ENCODE peak calls at places on chromosome 2, in ten cellular contexts. Z is CD8-positive, alpha-beta memory T cell; Q is naive thymus-derived CD8-positive, alpha-beta T cell; R is HT1080; E is NCI-H2081 treated with DMSO at 0.1 percent for 48 hours; M is K562; K is kidney tubule cell; H is T47D; N is heart left ventricle; Y is AG09319. D is an unnamed sample.

GRCh38 chr2:64750001-64750816 is 96.5 kb upstream of the SERTAD2 start:
- DNase-seq in H (peak), N (peak), K (peak), E (no peak), Z (peak), Y (no peak), R (peak), Q (peak), M (peak), D (peak)

GRCh38 chr2:65024149-65024829 is 31.9 kb upstream of the CEP68 start:
- DNase-seq in Z (no peak), Q (no peak), M (peak), N (no peak), H (no peak), E (no peak), R (peak), K (peak), Y (peak), D (no peak)

GRCh38 chr2:174970092-174970491 is 35.1 kb downstream of the CHN1 start:
- DNase-seq in E (no peak), R (no peak), N (no peak), M (no peak), K (peak), Q (no peak), H (no peak), Y (no peak), Z (no peak), D (no peak)

GRCh38 chr2:72925328-72925943 is 8.1 kb downstream of the EMX1 start:
- DNase-seq in N (no peak), E (no peak), H (no peak), M (no peak), R (no peak), Y (no peak), Q (no peak), K (no peak), Z (peak), D (no peak)

GRCh38 chr2:10613263-10613662 is 76.5 kb downstream of the NOL10 start:
- DNase-seq in H (no peak), Z (no peak), Q (no peak), Y (no peak), N (no peak), K (no peak), R (no peak), E (no peak), M (no peak), D (no peak)

GRCh38 chr2:226756131-226756530 is 43.5 kb downstream of the IRS1 start:
- DNase-seq in E (no peak), M (no peak), Q (no peak), R (peak), K (peak), N (no peak), Y (no peak), H (no peak), Z (no peak), D (no peak)

GRCh38 chr2:119333360-119333759 is 33.3 kb downstream of the C2orf76 start:
- DNase-seq in H (no peak), R (no peak), M (no peak), N (no peak), Q (no peak), Y (no peak), Z (no peak), E (no peak), K (no peak), D (no peak)

GRCh38 chr2:1208522-1208921 is 204.7 kb upstream of the TPO start:
- DNase-seq in Q (no peak), Z (no peak), M (no peak), Y (no peak), E (no peak), H (no peak), N (no peak), K (no peak), R (no peak), D (no peak)

GRCh38 chr2:230762317-230762896 is 49.8 kb downstream of the CAB39 start:
- DNase-seq in E (no peak), Q (no peak), K (peak), H (peak), N (no peak), R (peak), M (peak), Y (no peak), Z (peak), D (no peak)

GRCh38 chr2:231386446-231386845 is 9.1 kb upstream of the B3GNT7 start:
- DNase-seq in E (no peak), Q (no peak), Z (no peak), H (no peak), M (no peak), R (peak), N (no peak), K (peak), Y (no peak), D (no peak)